ENCODE peak calls at places on chromosomes 16 and 17, in six cellular contexts. B is BJ, N is colonic mucosa, P is ovary, C is AG04450, I is mucosa of descending colon. G is an unnamed sample.

GRCh38 chr17:58337126-58337599 is 8.6 kb upstream of the TSPOAP1 start:
- DNase-seq in B (no peak), I (no peak), P (no peak), N (no peak), C (no peak), G (no peak)

GRCh38 chr17:51015145-51015558 is 105.5 kb downstream of the SPAG9 start:
- DNase-seq in B (no peak), N (no peak), C (no peak), I (no peak), P (no peak), G (no peak)

GRCh38 chr17:9890124-9890523 is 14.9 kb downstream of the RCVRN start:
- DNase-seq in P (no peak), C (no peak), B (no peak), N (no peak), I (no peak), G (peak; percentile 4)

GRCh38 chr17:65785109-65785508 is 223.7 kb upstream of the AXIN2 start:
- DNase-seq in N (no peak), P (no peak), B (peak; percentile 95), C (peak; percentile 90), I (no peak), G (peak; percentile 86)

GRCh38 chr17:31310877-31311276 is 3.0 kb downstream of the EVI2B start:
- DNase-seq in C (no peak), N (no peak), I (peak; percentile 12), B (no peak), P (no peak), G (no peak)

GRCh38 chr16:80580109-80580832 is 39.5 kb downstream of the DYNLRB2 start:
- DNase-seq in I (peak; percentile 14), C (no peak), N (no peak), P (no peak), B (no peak), G (no peak)

GRCh38 chr16:89641719-89642187 is 15.8 kb downstream of the CHMP1A start:
- DNase-seq in P (no peak), C (no peak), N (no peak), B (no peak), I (no peak), G (no peak)

GRCh38 chr17:10172241-10172741 is 26.1 kb downstream of the GAS7 start:
- DNase-seq in C (no peak), P (no peak), B (no peak), I (no peak), N (no peak), G (no peak)

GRCh38 chr16:65342231-65342866 is 220.5 kb upstream of the CDH11 start:
- DNase-seq in C (no peak), B (no peak), P (no peak), N (no peak), I (no peak), G (no peak)

GRCh38 chr17:42301022-42301421 is 12.7 kb downstream of the STAT5A start:
- DNase-seq in I (no peak), N (no peak), C (no peak), P (no peak), B (no peak), G (no peak)

GRCh38 chr16:12573300-12573699 is 230.4 kb downstream of the CPPED1 start:
- DNase-seq in I (peak; percentile 23), N (peak; percentile 23), C (no peak), B (no peak), P (no peak), G (no peak)

GRCh38 chr17:28227278-28228108 is 91.5 kb upstream of the TMEM97 start:
- DNase-seq in N (peak; percentile 84), I (peak; percentile 84), P (peak; percentile 56), C (no peak), B (no peak), G (peak; percentile 83)

GRCh38 chr17:57294629-57295501 is 38.5 kb downstream of the MSI2 start:
- DNase-seq in C (no peak), I (no peak), N (no peak), B (no peak), P (no peak), G (peak; percentile 15)

GRCh38 chr16:87278191-87279093 is 38.8 kb downstream of the C16orf95 start:
- DNase-seq in C (peak; percentile 68), P (peak; percentile 60), N (peak; percentile 77), I (peak; percentile 81), B (peak; percentile 19), G (peak; percentile 77)

GRCh38 chr17:79732804-79733691 is 2.3 kb downstream of the ENPP7 start:
- DNase-seq in I (peak; percentile 31), B (no peak), N (peak; percentile 46), P (no peak), C (no peak), G (no peak)

GRCh38 chr17:19768046-19768782 is 20.1 kb upstream of the ALDH3A1 start:
- DNase-seq in N (no peak), C (no peak), B (no peak), I (no peak), P (no peak), G (no peak)

GRCh38 chr16:15486661-15487060 is 52.3 kb downstream of the BMERB1 start:
- DNase-seq in P (no peak), C (no peak), I (no peak), B (no peak), N (no peak), G (no peak)

GRCh38 chr16:15490123-15490711 is 55.8 kb downstream of the BMERB1 start:
- DNase-seq in B (no peak), C (no peak), I (no peak), P (no peak), N (no peak), G (no peak)

GRCh38 chr16:15487336-15488284 is 53.2 kb downstream of the BMERB1 start:
- DNase-seq in N (no peak), P (no peak), B (no peak), C (no peak), I (no peak), G (no peak)

GRCh38 chr16:15491430-15491829 is 57.0 kb downstream of the BMERB1 start:
- DNase-seq in P (no peak), N (no peak), I (no peak), C (no peak), B (no peak), G (no peak)

GRCh38 chr16:15489016-15489415 is 54.6 kb downstream of the BMERB1 start:
- DNase-seq in I (no peak), C (no peak), P (no peak), N (no peak), B (no peak), G (no peak)
- H3K4me3 ChIP-seq in I (no peak overlapping the region), C (no peak overlapping the region), P (no peak overlapping the region), N (no peak overlapping the region), B (no peak overlapping the region), G (no peak overlapping the region)

GRCh38 chr17:37746617-37747016 is 1.8 kb upstream of the HNF1B start:
- DNase-seq in I (no peak), P (no peak), N (no peak), B (no peak), C (no peak), G (no peak)
- H3K4me3 ChIP-seq in I (no peak overlapping the region), P (no peak overlapping the region), N (peak overlapping the region; percentile 49), B (no peak overlapping the region), C (no peak overlapping the region), G (no peak overlapping the region)

GRCh38 chr17:81398170-81398854 is 3.1 kb downstream of the BAHCC1 start:
- DNase-seq in B (no peak), P (no peak), I (peak; percentile 65), C (no peak), N (peak; percentile 71), G (peak; percentile 58)
- H3K4me3 ChIP-seq in B (no peak overlapping the region), P (peak overlapping the region; percentile 75), I (no peak overlapping the region), C (peak overlapping the region; percentile 67), N (peak overlapping the region; percentile 47), G (peak overlapping the region; percentile 60)

GRCh38 chr17:40316571-40317344 is 7.8 kb downstream of the RARA start:
- DNase-seq in B (no peak), I (no peak), C (peak; percentile 47), N (peak; percentile 76), P (peak; percentile 78), G (peak; percentile 82)
- H3K4me3 ChIP-seq in B (peak overlapping the region; percentile 17), I (no peak overlapping the region), C (peak overlapping the region; percentile 27), N (peak overlapping the region; percentile 89), P (peak overlapping the region; percentile 95), G (peak overlapping the region; percentile 30)

GRCh38 chr17:40598928-40599627 is 33.8 kb upstream of the CCR7 start:
- DNase-seq in P (no peak), N (no peak), B (no peak), I (peak; percentile 41), C (no peak), G (no peak)

GRCh38 chr17:40600486-40601046 is 35.3 kb upstream of the CCR7 start:
- DNase-seq in P (no peak), B (no peak), I (peak; percentile 25), C (no peak), N (no peak), G (peak; percentile 15)

GRCh38 chr17:40596261-40596919 is 31.1 kb upstream of the CCR7 start:
- DNase-seq in I (no peak), N (no peak), P (no peak), B (no peak), C (no peak), G (no peak)

GRCh38 chr17:40597168-40598020 is 32.1 kb upstream of the CCR7 start:
- DNase-seq in N (no peak), B (no peak), I (no peak), C (no peak), P (no peak), G (no peak)

GRCh38 chr17:40598021-40598927 is 33.0 kb upstream of the CCR7 start:
- DNase-seq in N (no peak), B (no peak), P (no peak), C (no peak), I (no peak), G (no peak)
- H3K4me3 ChIP-seq in N (no peak overlapping the region), B (no peak overlapping the region), P (no peak overlapping the region), C (no peak overlapping the region), I (no peak overlapping the region), G (no peak overlapping the region)

DNA sequence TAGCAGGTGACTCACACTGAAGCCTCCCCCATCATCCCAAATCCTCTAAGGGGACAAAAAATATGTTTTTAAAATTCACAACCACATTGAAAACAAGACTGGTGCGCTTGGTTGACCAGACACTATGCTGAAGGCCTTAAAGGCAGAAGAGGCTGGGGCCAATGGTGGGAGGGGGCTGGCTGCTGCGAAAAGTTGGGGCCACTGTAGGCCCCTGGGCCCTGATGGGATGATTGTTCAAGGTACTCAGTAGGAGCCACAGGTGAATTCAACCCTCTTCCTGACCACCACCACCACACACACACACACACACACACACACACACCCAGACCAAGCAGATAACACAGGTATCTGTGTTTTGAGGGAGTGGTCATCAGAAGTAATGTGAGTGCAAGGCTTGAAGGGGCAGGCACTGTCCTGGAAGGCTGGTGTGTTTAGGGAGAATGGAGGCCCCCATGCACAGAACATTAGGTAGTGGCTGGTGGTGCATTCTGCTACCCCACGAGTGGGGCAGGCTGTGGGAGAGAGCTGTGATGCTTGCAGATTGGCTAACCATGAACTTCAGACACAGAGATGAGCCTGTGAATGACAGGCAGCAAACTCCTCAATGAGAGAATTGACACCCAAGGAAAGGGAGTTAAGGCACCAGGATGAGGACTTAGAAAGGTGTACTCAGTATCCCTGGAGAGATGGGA is 55.0 kb downstream of the NT5M start:
- DNase-seq in P (no peak), N (no peak), B (no peak), C (no peak), I (no peak), G (no peak)
- H3K4me3 ChIP-seq in P (no peak overlapping the region), N (no peak overlapping the region), B (no peak overlapping the region), C (no peak overlapping the region), I (no peak overlapping the region), G (no peak overlapping the region)

G was measured in epithelial cell of esophagus.